ENCODE peak calls at places on chromosomes 2 and 18, in eight cellular contexts. Z, C, E, F, Y, J, U and I are unnamed samples. For H3K27me3, the result is how much of the 10 kb centered on the place peaks cover.

GRCh38 chr2:174760845-174761473 is 3.3 kb downstream of the CHRNA1 start:
- DNase-seq in F (no peak), Z (no peak), C (no peak), U (no peak), J (no peak), E (no peak), Y (no peak), I (no peak)

GRCh38 chr18:59516356-59517155 is 157.5 kb upstream of the LMAN1 start:
- DNase-seq in Z (peak), E (no peak), C (peak), Y (no peak), F (no peak), U (peak), J (no peak), I (peak)

GRCh38 chr2:47488870-47489584 is 86.1 kb downstream of the MSH2 start:
- DNase-seq in U (peak), E (no peak), Y (no peak), Z (no peak), C (no peak), F (no peak), J (peak), I (peak)

GRCh38 chr2:232999354-232999753 is 13.7 kb downstream of the NGEF start:
- DNase-seq in Y (peak), F (no peak), C (peak), U (no peak), E (peak), J (no peak), Z (no peak), I (no peak)

GRCh38 chr2:45724329-45724728 is 72.9 kb downstream of the PRKCE start:
- DNase-seq in Y (no peak), U (no peak), F (no peak), C (no peak), E (no peak), Z (no peak), J (no peak), I (no peak)

GRCh38 chr2:207463996-207464395 is 65.8 kb upstream of the CREB1 start:
- DNase-seq in F (no peak), E (no peak), U (no peak), Z (no peak), Y (no peak), C (no peak), J (no peak), I (no peak)

GRCh38 chr2:19868705-19869550 is 32.9 kb downstream of the TTC32 start:
- DNase-seq in Y (peak), C (no peak), E (no peak), J (no peak), F (peak), Z (peak), U (no peak), I (peak)

GRCh38 chr2:41886757-41887156 is 161.1 kb upstream of the PKDCC start:
- DNase-seq in Y (no peak), Z (peak), J (no peak), C (no peak), E (no peak), U (peak), F (no peak), I (peak)

GRCh38 chr18:12336887-12337286 is 28.8 kb downstream of the TUBB6 start:
- DNase-seq in E (no peak), J (no peak), C (no peak), Z (no peak), F (no peak), U (peak), Y (no peak), I (no peak)

GRCh38 chr2:35365859-35366258 is 989.7 kb upstream of the CRIM1 start:
- DNase-seq in J (no peak), Z (no peak), F (no peak), E (no peak), Y (no peak), C (no peak), U (no peak), I (no peak)
- TF ChIP-seq CTCF in J (no peak), Z (no peak), F (no peak), E (no peak), Y (no peak), C (no peak), U (no peak), I (no peak)

DNA sequence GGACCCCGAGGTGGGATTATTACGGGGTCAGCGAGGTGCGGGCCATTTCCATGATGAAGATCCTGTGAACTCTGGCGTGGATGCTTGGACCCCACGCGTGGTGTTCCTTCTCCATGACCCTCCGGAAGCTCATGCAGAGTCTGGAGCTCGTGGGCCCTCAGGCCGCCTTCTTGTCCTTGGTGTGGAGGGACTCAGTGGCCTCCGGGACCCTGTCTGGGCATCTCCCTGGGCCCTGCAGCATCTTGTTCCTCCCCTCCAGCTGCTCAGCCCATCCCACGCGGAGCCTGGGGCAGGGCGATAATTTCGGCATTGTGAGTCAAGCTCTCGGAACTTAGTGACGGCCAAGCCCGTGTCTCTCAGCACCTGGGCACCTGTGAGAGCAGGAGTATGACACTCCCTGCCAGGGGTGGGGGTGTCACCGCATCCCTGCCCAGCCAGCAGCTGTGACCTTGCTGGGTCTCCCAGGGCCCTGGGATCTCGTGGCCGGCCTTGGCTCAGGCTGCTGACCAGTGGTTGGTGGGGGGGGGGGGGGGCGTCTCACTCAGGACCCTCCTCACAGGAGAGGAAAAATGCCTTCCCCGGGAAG is 24.6 kb downstream of the RTP5 start:
- DNase-seq in U (no peak), Y (peak), F (peak), C (no peak), J (no peak), E (peak), Z (no peak), I (peak)
- TF ChIP-seq POLR2A in U (no peak), Y (no peak), F (no peak), C (no peak), J (no peak), E (no peak), Z (no peak), I (no peak)

GRCh38 chr18:79792096-79792987 is 5.4 kb upstream of the KCNG2 start:
- DNase-seq in U (no peak), J (no peak), C (no peak), E (peak), F (no peak), Y (peak), Z (no peak), I (no peak)
- H3K27me3 ChIP-seq in U (under half), J (under half), C (under half), E (under half), F (under half), Y (half or more), Z (under half), I (under half)

GRCh38 chr2:21317131-21317530 is 193.4 kb downstream of the TDRD15 start:
- DNase-seq in F (no peak), J (peak), Y (no peak), U (peak), E (no peak), Z (no peak), C (no peak), I (peak)
- TF ChIP-seq CTCF in F (peak), J (peak), Y (no peak), U (peak), E (no peak), Z (peak), C (peak), I (peak)

GRCh38 chr2:219176818-219177593 is at the start of gene CNPPD1:
- DNase-seq in E (peak), J (peak), Y (peak), Z (peak), C (no peak), F (peak), U (peak), I (peak)

GRCh38 chr2:219175928-219176817 is 552 bp downstream of the CNPPD1 start:
- DNase-seq in J (no peak), C (no peak), E (peak), Y (peak), Z (peak), F (peak), U (peak), I (peak)

GRCh38 chr2:219179601-219180465 is 1.8 kb downstream of the RETREG2 start:
- DNase-seq in J (no peak), Z (no peak), E (no peak), U (no peak), C (no peak), Y (no peak), F (no peak), I (no peak)

GRCh38 chr2:219178377-219179175 is 501 bp downstream of the RETREG2 start:
- DNase-seq in Z (peak), C (no peak), Y (peak), E (peak), J (no peak), U (peak), F (peak), I (peak)

DNA sequence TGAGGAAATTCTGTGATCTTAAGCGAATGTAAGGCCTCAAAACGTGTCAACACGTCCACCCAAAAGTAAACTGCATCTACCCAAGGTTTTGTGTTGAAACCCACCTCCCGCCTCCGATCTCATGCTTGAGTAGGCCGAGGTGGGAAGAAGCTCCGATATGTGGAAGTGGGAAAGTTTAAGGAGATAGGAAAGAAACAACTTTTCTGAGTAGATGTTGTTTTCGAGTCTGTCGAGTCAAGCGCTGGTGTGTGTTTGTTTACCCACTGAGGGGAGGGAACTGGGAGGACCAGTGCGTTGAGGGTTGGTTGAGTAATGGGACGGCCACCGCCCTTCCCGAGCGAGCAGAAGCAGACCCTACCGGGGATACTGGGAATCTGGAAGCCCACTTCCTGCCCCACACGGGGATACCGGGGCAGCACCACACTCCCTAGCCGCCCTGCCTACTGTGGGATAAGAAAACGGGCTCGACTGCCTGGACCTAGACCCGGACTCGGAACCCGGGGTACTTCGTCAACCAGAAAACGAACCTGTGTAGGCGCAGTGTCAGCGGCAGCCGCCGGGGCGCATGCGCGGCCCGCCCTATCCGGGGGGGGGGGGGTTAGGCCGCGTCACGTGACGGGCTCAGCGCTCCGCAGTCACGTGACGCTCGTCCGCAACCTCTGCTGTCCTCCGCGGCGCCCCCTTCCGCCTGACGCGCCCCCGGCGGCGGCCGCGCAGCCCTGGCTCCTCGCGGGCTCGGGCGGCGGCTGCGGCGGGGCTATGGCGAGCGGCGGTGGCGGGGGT is at the start of gene RETREG2:
- DNase-seq in Y (peak), E (peak), U (peak), F (peak), C (no peak), J (peak), Z (peak), I (peak)
- TF ChIP-seq POLR2A in Y (peak), E (peak), U (peak), F (peak), C (peak), J (peak), Z (peak), I (peak)

DNA sequence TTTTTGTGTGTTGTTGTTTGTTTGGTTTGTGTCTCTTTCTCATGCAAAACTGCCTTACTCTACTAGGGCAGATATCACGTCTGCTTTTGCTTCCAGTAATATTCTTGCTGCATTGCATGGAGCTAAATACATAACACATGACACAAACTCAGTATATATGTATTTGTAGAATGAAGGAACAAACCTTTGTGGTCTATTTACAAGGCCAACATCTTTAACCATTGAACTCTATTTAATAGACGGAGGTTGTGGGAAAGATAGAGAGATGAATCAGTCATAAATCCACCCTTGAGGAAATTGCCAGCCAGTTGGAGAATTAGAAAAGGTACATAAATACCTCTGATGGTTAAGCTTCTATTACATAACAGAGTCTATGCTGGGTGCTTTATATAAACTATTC is 26.0 kb upstream of the IL1RL1 start:
- DNase-seq in C (no peak), Y (no peak), F (no peak), Z (no peak), U (no peak), J (no peak), E (no peak), I (no peak)
- H3K27me3 ChIP-seq in C (under half), Y (under half), F (half or more), Z (under half), U (under half), J (under half), E (under half), I (under half)

DNA sequence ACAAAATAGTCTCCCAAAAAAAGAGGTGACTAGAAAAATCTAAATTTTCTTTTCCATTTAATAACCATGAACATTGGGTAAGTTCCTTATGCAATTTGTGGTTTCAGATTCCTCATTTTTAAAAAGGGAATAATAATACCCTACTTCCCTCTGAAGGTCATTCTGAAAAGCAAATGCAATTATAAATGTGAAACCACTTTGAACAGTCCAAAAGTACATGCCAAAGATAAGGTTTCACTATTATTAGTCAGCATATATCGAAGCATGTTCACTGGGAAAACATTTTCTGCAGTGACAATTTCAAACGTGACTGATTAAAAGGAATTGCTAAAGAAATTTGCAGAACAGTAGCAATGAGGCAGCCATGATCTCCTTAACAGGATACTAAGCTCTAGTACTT is 100.1 kb upstream of the RNF152 start:
- DNase-seq in Z (no peak), Y (no peak), C (no peak), J (no peak), F (no peak), U (peak), E (no peak), I (no peak)
- TF ChIP-seq CTCF in Z (no peak), Y (no peak), C (no peak), J (no peak), F (no peak), U (no peak), E (no peak), I (no peak)

GRCh38 chr2:95388091-95388692 is 14.3 kb upstream of the FAHD2A start:
- DNase-seq in E (peak), Z (no peak), C (no peak), U (no peak), J (no peak), Y (peak), F (no peak), I (no peak)

GRCh38 chr2:95390272-95390880 is 12.1 kb upstream of the FAHD2A start:
- DNase-seq in J (no peak), F (no peak), Y (peak), U (no peak), E (peak), C (no peak), Z (peak), I (no peak)

GRCh38 chr2:95390881-95391321 is 11.6 kb upstream of the FAHD2A start:
- DNase-seq in J (no peak), F (no peak), U (no peak), Z (no peak), Y (peak), C (no peak), E (no peak), I (no peak)

GRCh38 chr2:95388878-95389255 is 13.6 kb upstream of the FAHD2A start:
- DNase-seq in U (no peak), J (no peak), C (no peak), F (no peak), E (peak), Z (no peak), Y (no peak), I (no peak)

DNA sequence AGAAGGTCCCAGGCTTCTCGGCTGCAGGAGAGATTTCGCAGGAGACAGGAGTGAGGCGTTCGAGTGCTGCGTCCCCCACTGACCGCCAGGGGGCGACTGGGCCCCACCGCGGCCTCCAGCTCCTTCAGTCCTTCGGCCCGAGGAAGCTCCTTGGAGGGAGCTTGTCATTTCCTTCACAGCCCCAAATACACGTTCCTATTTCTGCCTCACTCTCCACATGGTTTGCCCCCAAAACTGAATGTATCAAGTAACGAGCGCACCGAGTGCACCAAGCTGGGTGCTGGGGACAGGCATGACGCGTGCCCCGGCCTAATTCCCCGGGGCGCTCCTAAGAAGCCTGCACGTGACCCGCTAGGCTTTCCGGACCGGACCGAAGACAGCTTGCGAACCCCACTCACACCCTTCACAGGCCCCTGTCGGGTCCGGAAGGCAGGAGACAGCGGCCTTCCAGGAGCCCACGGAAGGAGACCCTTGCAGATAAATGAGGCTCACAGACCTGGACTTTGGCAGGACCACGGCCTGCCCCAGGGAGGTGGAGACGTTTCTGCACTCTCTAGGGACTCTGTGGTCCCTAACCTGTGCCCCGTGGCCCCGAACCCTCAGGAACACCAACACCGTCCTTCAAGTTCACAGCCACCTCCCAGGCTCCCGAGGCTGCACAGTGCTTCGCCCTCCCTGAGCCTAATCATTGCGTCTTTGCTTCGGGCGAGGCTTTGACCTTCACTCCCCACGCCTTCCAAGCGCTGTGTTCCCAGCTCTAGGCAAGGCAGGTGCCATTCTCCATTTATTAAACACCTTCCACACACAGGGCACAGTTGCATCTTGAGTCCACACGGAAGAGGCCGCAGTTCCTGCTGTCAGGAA is 13.0 kb upstream of the FAHD2A start:
- DNase-seq in J (peak), Z (no peak), Y (peak), C (no peak), E (peak), F (peak), U (peak), I (peak)
- TF ChIP-seq POLR2A in J (no peak), Z (no peak), Y (no peak), C (no peak), E (no peak), F (no peak), U (no peak), I (no peak)